ENCODE peak calls at places on chromosomes 12 and 14, in four cellular contexts. One of them, this sample, is unnamed.

GRCh38 chr14:20455355-20456300 is 602 bp downstream of the APEX1 start:
- DNase-seq in thoracic aorta: no peak
- DNase-seq in pancreas: no peak
- DNase-seq in CD8-positive, alpha-beta T cell: no peak
- DNase-seq in this sample: peak

GRCh38 chr12:65121049-65121955 is at the start of gene WIF1:
- DNase-seq in thoracic aorta: no peak
- DNase-seq in pancreas: peak
- DNase-seq in CD8-positive, alpha-beta T cell: no peak
- DNase-seq in this sample: no peak

GRCh38 chr14:52640137-52640536 is 55.2 kb downstream of the ERO1A start:
- DNase-seq in thoracic aorta: no peak
- DNase-seq in pancreas: no peak
- DNase-seq in CD8-positive, alpha-beta T cell: no peak
- DNase-seq in this sample: no peak

GRCh38 chr12:57232156-57232756 is 2.7 kb downstream of the SHMT2 start:
- DNase-seq in thoracic aorta: no peak
- DNase-seq in pancreas: no peak
- DNase-seq in CD8-positive, alpha-beta T cell: no peak
- DNase-seq in this sample: no peak

GRCh38 chr12:65609359-65609771 is 214.9 kb upstream of the HMGA2 start:
- DNase-seq in thoracic aorta: no peak
- DNase-seq in pancreas: no peak
- DNase-seq in CD8-positive, alpha-beta T cell: no peak
- DNase-seq in this sample: no peak

GRCh38 chr14:74018029-74018703 is 922 bp downstream of the ENTPD5 start:
- DNase-seq in thoracic aorta: no peak
- DNase-seq in pancreas: no peak
- DNase-seq in CD8-positive, alpha-beta T cell: no peak
- DNase-seq in this sample: no peak

GRCh38 chr14:71206766-71207371 is 299.6 kb downstream of the PCNX1 start:
- DNase-seq in thoracic aorta: peak
- DNase-seq in pancreas: peak
- DNase-seq in CD8-positive, alpha-beta T cell: no peak
- DNase-seq in this sample: no peak

GRCh38 chr12:6644257-6644596 is 3.0 kb downstream of the ACRBP start:
- DNase-seq in thoracic aorta: no peak
- DNase-seq in pancreas: no peak
- DNase-seq in CD8-positive, alpha-beta T cell: no peak
- DNase-seq in this sample: no peak

GRCh38 chr14:101446387-101446969 is 114.8 kb upstream of the DIO3 start:
- DNase-seq in thoracic aorta: no peak
- DNase-seq in pancreas: no peak
- DNase-seq in CD8-positive, alpha-beta T cell: no peak
- DNase-seq in this sample: no peak

GRCh38 chr12:1629338-1630080 is 478 bp downstream of the WNT5B start:
- DNase-seq in thoracic aorta: no peak
- DNase-seq in pancreas: no peak
- DNase-seq in CD8-positive, alpha-beta T cell: no peak
- DNase-seq in this sample: no peak

GRCh38 chr12:66717049-66717448 is 38.2 kb upstream of the GRIP1 start:
- DNase-seq in thoracic aorta: no peak
- DNase-seq in pancreas: no peak
- DNase-seq in CD8-positive, alpha-beta T cell: no peak
- DNase-seq in this sample: no peak

DNA sequence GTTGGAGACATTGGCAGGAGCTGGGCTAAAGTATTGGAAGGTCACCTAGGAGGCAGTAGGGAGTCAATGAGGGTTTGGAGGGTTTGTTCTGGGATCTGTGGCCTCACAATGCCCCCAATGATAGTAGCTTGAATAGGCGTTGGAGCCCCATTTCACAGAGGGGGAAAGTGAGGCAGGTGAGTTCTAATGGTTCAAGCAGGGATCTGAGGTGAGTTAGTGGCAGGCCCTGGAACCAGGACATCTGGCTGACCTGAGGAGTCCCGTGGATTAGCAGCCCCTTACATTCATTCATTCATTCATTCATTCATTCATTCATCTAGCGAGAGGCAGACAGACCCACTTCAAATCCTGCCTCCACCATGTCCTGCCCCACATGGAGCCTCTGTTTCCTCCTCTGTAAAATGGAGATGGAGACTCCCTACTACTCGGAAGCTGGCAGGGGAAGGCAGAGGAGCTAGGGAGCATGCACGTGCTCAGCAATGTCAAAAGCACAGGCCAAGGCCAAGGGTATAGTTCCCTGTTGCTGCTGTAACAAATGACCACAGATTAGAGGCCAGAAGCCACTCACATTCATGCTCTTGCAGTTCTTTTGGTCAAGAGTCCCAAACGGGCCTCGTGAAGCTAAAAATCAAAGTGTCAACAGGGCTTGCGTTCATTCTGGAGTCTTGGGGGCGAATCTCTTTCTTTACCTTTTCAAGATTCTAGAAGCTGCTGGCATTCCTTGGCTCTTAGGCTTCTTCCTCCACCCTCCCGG is 2.2 kb upstream of the TMEM119 start:
- DNase-seq in thoracic aorta: no peak
- DNase-seq in pancreas: no peak
- DNase-seq in CD8-positive, alpha-beta T cell: no peak
- DNase-seq in this sample: no peak
- TF ChIP-seq CTCF in thoracic aorta: no peak
- TF ChIP-seq CTCF in pancreas: no peak
- TF ChIP-seq CTCF in CD8-positive, alpha-beta T cell: no peak
- TF ChIP-seq CTCF in this sample: no peak

DNA sequence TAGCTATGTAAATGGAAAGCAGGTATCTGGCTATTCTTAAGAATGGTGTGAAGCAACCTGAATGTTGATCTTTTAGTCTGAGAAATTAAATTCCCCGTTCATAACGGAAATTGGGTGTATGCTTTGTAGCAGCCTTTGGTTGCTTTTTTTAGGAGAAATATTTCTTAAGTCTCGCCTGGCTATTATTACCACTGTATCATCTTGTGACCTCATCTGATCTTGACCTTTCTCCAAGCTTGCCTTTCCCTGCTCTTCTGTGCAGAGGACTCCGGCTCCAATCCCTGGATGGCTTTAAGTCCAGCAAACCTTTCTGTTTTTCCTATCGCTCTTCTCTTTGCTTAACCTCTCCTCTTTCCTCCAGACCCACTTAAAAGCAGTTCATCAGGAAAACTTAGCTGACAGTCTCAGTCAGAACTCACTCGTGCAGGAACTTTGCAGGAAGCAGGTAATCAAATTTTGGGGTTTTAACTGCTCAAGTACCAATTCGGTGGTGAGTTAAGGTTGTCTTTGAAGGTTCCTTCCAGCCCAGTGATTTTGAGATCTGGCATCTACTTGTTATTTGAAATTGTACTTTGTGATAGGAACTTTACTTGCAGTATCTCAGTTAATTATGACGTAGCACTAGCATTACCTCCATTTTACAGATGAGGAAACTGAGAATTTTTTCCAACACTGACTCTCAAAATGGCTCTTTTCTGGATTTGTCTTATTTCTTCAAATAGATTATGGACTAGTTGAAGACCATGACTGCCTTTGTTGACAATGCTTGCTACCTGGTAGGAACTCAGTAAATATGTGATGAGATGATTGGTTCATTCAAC is 14.1 kb downstream of the PPFIBP1 start:
- DNase-seq in thoracic aorta: no peak
- DNase-seq in pancreas: no peak
- DNase-seq in CD8-positive, alpha-beta T cell: no peak
- DNase-seq in this sample: no peak
- H3K27ac ChIP-seq in thoracic aorta: peak
- H3K27ac ChIP-seq in pancreas: no peak
- H3K27ac ChIP-seq in CD8-positive, alpha-beta T cell: no peak
- H3K27ac ChIP-seq in this sample: peak

GRCh38 chr12:26719852-26720251 is 113.1 kb downstream of the ITPR2 start:
- DNase-seq in thoracic aorta: no peak
- DNase-seq in pancreas: no peak
- DNase-seq in CD8-positive, alpha-beta T cell: no peak
- DNase-seq in this sample: no peak
- TF ChIP-seq CTCF in thoracic aorta: no peak
- TF ChIP-seq CTCF in pancreas: no peak
- TF ChIP-seq CTCF in CD8-positive, alpha-beta T cell: no peak
- TF ChIP-seq CTCF in this sample: no peak

DNA sequence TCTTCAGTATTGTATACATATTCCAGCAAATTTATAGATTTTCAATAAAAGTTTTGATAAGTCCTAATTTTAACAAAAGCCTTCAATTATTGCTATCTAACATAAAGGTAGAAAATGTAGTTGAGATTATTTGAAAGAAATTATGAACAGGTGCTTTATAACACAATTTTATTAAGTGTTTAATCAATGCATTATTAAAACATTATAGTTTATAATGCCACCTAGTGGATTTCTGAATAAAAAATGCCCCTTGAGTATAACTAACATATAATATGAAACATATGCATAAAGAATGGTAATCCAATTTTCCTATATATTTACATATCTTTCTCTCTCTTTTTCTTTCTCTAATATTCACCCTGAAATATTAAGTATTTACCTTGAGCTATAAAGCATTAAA is 515.3 kb downstream of the SLC6A15 start:
- DNase-seq in thoracic aorta: no peak
- DNase-seq in pancreas: no peak
- DNase-seq in CD8-positive, alpha-beta T cell: no peak
- DNase-seq in this sample: no peak
- H3K27ac ChIP-seq in thoracic aorta: no peak
- H3K27ac ChIP-seq in pancreas: no peak
- H3K27ac ChIP-seq in CD8-positive, alpha-beta T cell: no peak
- H3K27ac ChIP-seq in this sample: no peak

GRCh38 chr12:125069616-125070015 is 4.4 kb downstream of the AACS start:
- DNase-seq in thoracic aorta: no peak
- DNase-seq in pancreas: no peak
- DNase-seq in CD8-positive, alpha-beta T cell: no peak
- DNase-seq in this sample: no peak

GRCh38 chr12:125070661-125071390 is 5.6 kb downstream of the AACS start:
- DNase-seq in thoracic aorta: no peak
- DNase-seq in pancreas: no peak
- DNase-seq in CD8-positive, alpha-beta T cell: no peak
- DNase-seq in this sample: no peak

GRCh38 chr12:125068391-125068790 is 3.2 kb downstream of the AACS start:
- DNase-seq in thoracic aorta: no peak
- DNase-seq in pancreas: no peak
- DNase-seq in CD8-positive, alpha-beta T cell: no peak
- DNase-seq in this sample: no peak

GRCh38 chr12:125071456-125071855 is 6.2 kb downstream of the AACS start:
- DNase-seq in thoracic aorta: no peak
- DNase-seq in pancreas: no peak
- DNase-seq in CD8-positive, alpha-beta T cell: no peak
- DNase-seq in this sample: no peak

DNA sequence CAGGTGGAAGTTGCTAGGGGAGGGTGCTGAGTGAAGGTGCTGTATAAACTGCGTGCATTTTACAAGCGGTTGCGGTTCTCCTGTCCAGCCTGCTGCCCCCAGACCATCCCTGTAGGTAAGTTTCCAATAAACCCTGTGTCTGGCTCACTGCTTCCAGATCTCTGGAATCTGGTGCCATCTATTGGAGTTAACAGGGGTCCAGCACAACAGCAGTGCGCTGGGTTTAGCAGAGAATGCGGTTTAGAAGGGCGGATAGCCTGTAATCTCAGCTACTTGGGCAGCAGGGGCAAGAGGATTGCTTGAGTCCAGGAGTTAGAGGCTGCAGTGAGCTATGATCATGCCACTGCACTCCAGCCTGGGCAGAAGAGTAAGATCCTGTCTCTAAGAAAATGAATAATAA is 4.9 kb downstream of the AACS start:
- DNase-seq in thoracic aorta: no peak
- DNase-seq in pancreas: no peak
- DNase-seq in CD8-positive, alpha-beta T cell: no peak
- DNase-seq in this sample: no peak
- TF ChIP-seq CTCF in thoracic aorta: no peak
- TF ChIP-seq CTCF in pancreas: no peak
- TF ChIP-seq CTCF in CD8-positive, alpha-beta T cell: no peak
- TF ChIP-seq CTCF in this sample: no peak

GRCh38 chr12:4393211-4393610 is 13.7 kb upstream of the FGF23 start:
- DNase-seq in thoracic aorta: no peak
- DNase-seq in pancreas: no peak
- DNase-seq in CD8-positive, alpha-beta T cell: no peak
- DNase-seq in this sample: no peak
- H3K27ac ChIP-seq in thoracic aorta: no peak
- H3K27ac ChIP-seq in pancreas: no peak
- H3K27ac ChIP-seq in CD8-positive, alpha-beta T cell: no peak
- H3K27ac ChIP-seq in this sample: no peak

GRCh38 chr14:69054030-69054429 is 74.9 kb upstream of the ACTN1 start:
- DNase-seq in thoracic aorta: no peak
- DNase-seq in pancreas: no peak
- DNase-seq in CD8-positive, alpha-beta T cell: no peak
- DNase-seq in this sample: no peak

GRCh38 chr14:69055973-69056372 is 76.9 kb upstream of the ACTN1 start:
- DNase-seq in thoracic aorta: no peak
- DNase-seq in pancreas: no peak
- DNase-seq in CD8-positive, alpha-beta T cell: no peak
- DNase-seq in this sample: no peak

GRCh38 chr14:69055125-69055524 is 76.0 kb upstream of the ACTN1 start:
- DNase-seq in thoracic aorta: no peak
- DNase-seq in pancreas: no peak
- DNase-seq in CD8-positive, alpha-beta T cell: no peak
- DNase-seq in this sample: no peak

GRCh38 chr14:69059658-69060648 is 80.9 kb upstream of the ACTN1 start:
- DNase-seq in thoracic aorta: no peak
- DNase-seq in pancreas: no peak
- DNase-seq in CD8-positive, alpha-beta T cell: no peak
- DNase-seq in this sample: peak

DNA sequence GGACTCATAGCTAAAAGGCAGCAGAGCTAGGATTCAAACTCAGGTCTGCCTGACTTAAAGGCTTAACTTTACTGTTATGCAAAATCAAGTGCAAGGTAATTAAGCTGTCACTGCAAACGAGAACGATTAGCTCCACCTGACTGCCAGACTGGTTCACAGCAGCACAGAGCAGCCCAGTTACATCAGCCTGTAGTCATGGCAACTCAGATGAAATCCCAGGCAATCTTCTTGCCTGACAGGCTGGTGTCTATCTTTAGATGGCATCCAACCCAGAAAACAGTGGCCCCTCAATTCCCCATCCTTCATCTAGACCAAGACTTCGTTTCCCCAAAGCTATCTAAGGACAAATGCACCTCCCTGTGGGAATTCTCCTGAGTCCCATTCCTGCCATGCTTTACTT is 77.3 kb upstream of the ACTN1 start:
- DNase-seq in thoracic aorta: no peak
- DNase-seq in pancreas: no peak
- DNase-seq in CD8-positive, alpha-beta T cell: no peak
- DNase-seq in this sample: no peak
- TF ChIP-seq CTCF in thoracic aorta: no peak
- TF ChIP-seq CTCF in pancreas: no peak
- TF ChIP-seq CTCF in CD8-positive, alpha-beta T cell: no peak
- TF ChIP-seq CTCF in this sample: no peak

GRCh38 chr12:18120899-18121298 is 30.9 kb upstream of the RERGL start:
- DNase-seq in thoracic aorta: no peak
- DNase-seq in pancreas: no peak
- DNase-seq in CD8-positive, alpha-beta T cell: no peak
- DNase-seq in this sample: no peak
- H3K27ac ChIP-seq in thoracic aorta: no peak
- H3K27ac ChIP-seq in pancreas: no peak
- H3K27ac ChIP-seq in CD8-positive, alpha-beta T cell: no peak
- H3K27ac ChIP-seq in this sample: no peak

GRCh38 chr12:18589316-18589715 is 148.5 kb downstream of the PLCZ1 start:
- DNase-seq in thoracic aorta: no peak
- DNase-seq in pancreas: no peak
- DNase-seq in CD8-positive, alpha-beta T cell: no peak
- DNase-seq in this sample: no peak
- TF ChIP-seq CTCF in thoracic aorta: no peak
- TF ChIP-seq CTCF in pancreas: no peak
- TF ChIP-seq CTCF in CD8-positive, alpha-beta T cell: no peak
- TF ChIP-seq CTCF in this sample: no peak

This sample was measured in gastrocnemius medialis.